ENCODE peak calls at places on chromosomes 16 and 17, in ten cellular contexts. X is prostate gland; P is CD8-positive, alpha-beta T cell; M is HCT116; R is Peyer's patch; O is fibroblast of lung; V is A549; L is esophagus squamous epithelium; Q is adrenal gland; K is mammary epithelial cell. U is an unnamed sample.

GRCh38 chr16:67632415-67633172 is 12.3 kb upstream of the CARMIL2 start:
- DNase-seq in O (no peak), V (no peak), Q (peak; percentile 18), P (no peak), X (no peak), R (no peak), L (no peak), M (no peak), K (no peak), U (no peak)

GRCh38 chr16:87580855-87581261 is 21.4 kb upstream of the JPH3 start:
- DNase-seq in V (no peak), K (peak; percentile 27), L (no peak), O (peak; percentile 93), R (no peak), X (no peak), Q (no peak), P (no peak), M (no peak), U (no peak)

GRCh38 chr17:39747745-39748144 is 10.0 kb downstream of the GRB7 start:
- DNase-seq in L (no peak), R (no peak), X (no peak), Q (no peak), K (no peak), M (no peak), O (no peak), V (no peak), P (no peak), U (no peak)

GRCh38 chr17:78374631-78375274 is 3.7 kb upstream of the PGS1 start:
- DNase-seq in K (no peak), X (no peak), V (no peak), M (no peak), Q (no peak), L (no peak), O (peak; percentile 93), R (no peak), P (no peak), U (no peak)

GRCh38 chr17:67718325-67718941 is 697 bp downstream of the NOL11 start:
- DNase-seq in V (peak; percentile 55), M (no peak), X (no peak), R (no peak), L (no peak), Q (peak; percentile 18), K (peak; percentile 56), P (no peak), O (peak; percentile 63), U (no peak)

GRCh38 chr16:89023621-89024511 is 46.9 kb upstream of the CBFA2T3 start:
- DNase-seq in L (no peak), R (no peak), M (no peak), K (no peak), X (no peak), V (no peak), O (no peak), Q (no peak), P (no peak), U (no peak)

GRCh38 chr17:8019665-8020064 is 17.2 kb downstream of the GUCY2D start:
- DNase-seq in X (no peak), P (no peak), L (no peak), K (peak; percentile 97), V (no peak), O (peak; percentile 54), Q (no peak), M (no peak), R (no peak), U (no peak)

GRCh38 chr17:21299981-21300600 is 15.6 kb downstream of the MAP2K3 start:
- DNase-seq in R (no peak), L (no peak), M (no peak), X (no peak), P (no peak), K (no peak), V (no peak), Q (no peak), O (no peak), U (no peak)

GRCh38 chr17:50080827-50081226 is 14.3 kb upstream of the PDK2 start:
- DNase-seq in X (no peak), Q (peak; percentile 59), V (no peak), L (no peak), K (no peak), O (no peak), M (no peak), P (no peak), R (no peak), U (no peak)

DNA sequence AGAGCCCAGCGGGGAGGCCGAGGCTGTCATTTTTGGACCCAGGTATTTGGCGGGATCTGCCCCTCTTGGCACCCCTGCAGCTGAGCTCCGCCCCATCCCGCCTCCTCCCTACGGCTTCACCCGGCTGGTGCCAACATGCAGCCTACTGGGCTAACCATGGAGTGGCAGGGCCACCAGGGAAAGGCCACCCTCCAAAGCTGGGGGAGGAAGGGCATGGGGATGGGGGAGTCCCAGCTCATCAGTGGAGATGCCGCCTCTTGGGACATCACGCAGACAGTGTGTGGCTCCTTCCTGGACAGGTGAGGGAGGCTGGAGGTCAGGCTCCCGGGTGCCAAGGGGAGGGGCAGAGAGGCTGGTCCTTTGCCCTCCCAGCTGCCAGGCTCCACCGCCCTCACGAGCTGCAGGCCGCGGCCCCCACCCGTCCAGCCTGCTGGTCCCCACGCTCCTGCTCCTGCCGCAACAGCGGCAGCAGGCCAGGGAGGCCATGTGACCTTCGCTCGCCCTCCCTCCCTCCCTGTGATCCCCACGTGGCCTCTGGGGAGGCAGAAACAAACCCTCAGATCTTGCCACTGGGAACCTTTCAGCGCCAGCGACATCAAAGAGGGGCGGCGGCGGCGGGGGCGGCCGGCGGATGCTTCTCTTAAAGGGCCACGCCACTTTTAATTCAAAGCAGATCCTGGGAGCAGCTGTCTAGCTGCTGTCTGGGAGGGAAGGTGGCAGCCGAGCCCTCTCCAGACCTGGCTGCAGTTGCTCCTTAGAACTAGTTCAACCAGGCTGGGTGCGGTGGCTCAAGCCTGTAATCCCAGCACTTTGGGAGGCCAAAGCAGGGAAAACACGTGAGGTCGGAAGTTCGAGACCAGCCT is 6.8 kb upstream of the NOTUM start:
- DNase-seq in R (peak; percentile 88), M (peak; percentile 83), P (peak; percentile 64), L (no peak), O (peak; percentile 61), X (peak; percentile 40), V (peak; percentile 78), K (no peak), Q (peak; percentile 91), U (no peak)
- TF ChIP-seq CTCF in R (no peak), M (no peak), P (no peak), L (no peak), O (no peak), X (no peak), V (no peak), K (no peak), Q (no peak), U (no peak)

DNA sequence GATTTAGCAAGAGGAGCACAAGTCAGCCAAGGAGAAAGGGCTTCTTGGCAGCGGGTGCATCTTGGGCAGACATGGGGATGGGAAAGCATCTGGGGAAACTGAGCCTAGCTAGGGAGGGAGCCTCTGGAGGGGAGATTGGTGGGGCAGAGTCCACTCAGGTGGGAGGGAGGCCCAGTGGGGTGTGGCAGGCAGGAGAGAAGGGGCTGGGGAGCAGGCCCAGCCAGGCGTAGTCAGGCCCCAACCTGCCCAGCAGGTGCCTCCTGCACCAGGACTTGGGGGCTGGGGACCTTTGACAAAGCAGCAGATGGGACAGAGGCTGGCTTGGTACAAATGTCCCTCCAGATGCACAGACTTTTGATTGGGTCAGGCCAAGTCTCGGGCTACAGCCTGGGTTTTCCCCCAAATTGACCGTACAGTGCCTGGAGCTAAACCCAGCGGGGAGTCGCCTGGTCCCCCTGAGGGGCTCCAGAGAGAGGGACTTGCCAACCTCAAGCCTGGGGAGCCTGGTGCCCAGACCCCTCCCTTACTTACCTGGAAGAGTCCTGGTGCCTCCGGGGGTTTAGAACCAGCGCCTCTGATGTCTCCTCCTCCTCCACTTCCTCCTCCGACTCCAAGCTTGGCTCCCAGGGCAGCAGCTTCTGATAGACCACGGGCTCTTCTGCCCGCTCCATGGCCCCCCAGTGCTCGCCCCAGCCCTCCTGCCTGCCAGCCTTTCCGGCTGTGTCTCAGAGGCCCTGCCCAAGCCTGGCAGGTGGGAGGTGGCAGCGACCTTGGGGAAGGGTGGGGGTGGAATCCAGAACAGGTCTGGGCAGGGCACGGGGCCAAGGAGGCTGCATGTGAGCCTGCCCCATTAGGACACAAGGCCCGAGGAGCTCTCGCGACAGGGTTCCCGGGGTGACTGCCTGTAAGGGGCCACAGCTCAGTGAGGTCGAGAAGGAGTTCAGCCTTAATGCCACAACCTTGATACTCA is at the start of gene GGT6:
- DNase-seq in V (no peak), P (no peak), X (peak; percentile 67), Q (peak; percentile 62), L (no peak), O (no peak), M (no peak), K (no peak), R (no peak), U (no peak)
- H3K27ac ChIP-seq in V (no peak within 1 kb of the TSS), P (no peak within 1 kb of the TSS), X (peak within 1 kb of the TSS; percentile 70), Q (no peak within 1 kb of the TSS), L (peak within 1 kb of the TSS; percentile 83), O (no peak within 1 kb of the TSS), M (no peak within 1 kb of the TSS), K (no peak within 1 kb of the TSS), R (no peak within 1 kb of the TSS), U (no peak within 1 kb of the TSS)

GRCh38 chr16:50821586-50821985 is 79.7 kb downstream of the CYLD start:
- DNase-seq in L (no peak), O (no peak), V (no peak), M (peak; percentile 16), P (no peak), Q (no peak), R (no peak), K (no peak), X (no peak), U (no peak)

GRCh38 chr16:50822671-50823070 is 80.8 kb downstream of the CYLD start:
- DNase-seq in P (no peak), V (no peak), K (no peak), M (no peak), O (no peak), L (no peak), R (no peak), X (no peak), Q (no peak), U (no peak)

GRCh38 chr16:50819706-50820105 is 77.8 kb downstream of the CYLD start:
- DNase-seq in L (no peak), Q (no peak), K (no peak), M (no peak), P (no peak), X (no peak), O (no peak), V (no peak), R (no peak), U (no peak)

GRCh38 chr16:50818380-50818779 is 76.5 kb downstream of the CYLD start:
- DNase-seq in K (no peak), M (no peak), L (no peak), X (no peak), Q (no peak), P (no peak), R (no peak), V (no peak), O (no peak), U (no peak)

GRCh38 chr16:50820225-50820624 is 78.3 kb downstream of the CYLD start:
- DNase-seq in O (no peak), X (no peak), R (no peak), P (no peak), M (no peak), L (no peak), Q (no peak), V (no peak), K (no peak), U (no peak)
- H3K4me3 ChIP-seq in O (no peak overlapping the region), X (no peak overlapping the region), R (no peak overlapping the region), P (no peak overlapping the region), M (no peak overlapping the region), L (no peak overlapping the region), Q (no peak overlapping the region), V (no peak overlapping the region), K (no peak overlapping the region), U (no peak overlapping the region)

DNA sequence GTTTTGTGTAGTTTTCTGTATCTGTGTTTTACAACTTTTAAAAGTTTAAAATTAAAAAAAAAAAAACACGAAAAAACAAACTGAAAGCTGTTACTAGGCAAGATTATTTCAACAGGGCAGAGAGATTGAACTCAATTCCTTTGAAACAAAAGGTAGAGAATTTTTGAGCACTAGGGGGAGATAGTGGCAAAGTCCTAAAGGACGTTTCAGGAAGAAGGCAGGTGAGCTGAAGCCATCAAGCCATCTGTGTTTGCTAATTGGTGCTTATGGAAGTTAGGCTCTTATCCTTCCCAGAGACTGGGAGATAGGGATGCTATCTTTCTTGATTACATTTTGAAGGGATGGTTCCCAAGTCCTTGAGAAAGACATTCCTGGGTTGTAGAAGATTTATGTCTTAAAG is 70.6 kb upstream of the CLEC3A start:
- DNase-seq in M (peak; percentile 18), L (no peak), R (no peak), P (no peak), K (peak; percentile 10), V (peak; percentile 28), O (no peak), X (peak; percentile 8), Q (no peak), U (no peak)
- TF ChIP-seq CTCF in M (peak; percentile 35), L (peak; percentile 20), R (no peak), P (no peak), K (peak; percentile 38), V (peak; percentile 35), O (peak; percentile 9), X (peak; percentile 28), Q (peak; percentile 26), U (peak; percentile 9)